ENCODE peak calls at places on chromosome 3, in seven cellular contexts. Q is HepG2; R is A673; U is CD4-positive, alpha-beta T cell; A is SK-N-SH; V is esophagus squamous epithelium; K is Karpas-422. I is an unnamed sample. For H3K9me3, the result is how much of the 10 kb centered on the place peaks cover.

GRCh38 chr3:78907367-78907766 is 860.4 kb downstream of the ROBO1 start:
- DNase-seq in Q (peak), R (no peak), U (no peak), A (no peak), V (no peak), K (no peak), I (no peak)

GRCh38 chr3:15815696-15816095 is 17.9 kb upstream of the ANKRD28 start:
- DNase-seq in Q (peak), R (peak), U (no peak), A (peak), V (no peak), K (peak), I (no peak)

GRCh38 chr3:49699281-49699723 is 9.9 kb downstream of the RNF123 start:
- DNase-seq in Q (no peak), R (no peak), U (no peak), A (no peak), V (no peak), K (no peak), I (no peak)

GRCh38 chr3:188170461-188171459 is 16.8 kb downstream of the LPP start:
- DNase-seq in Q (peak), R (no peak), U (peak), A (no peak), V (no peak), K (no peak), I (no peak)

GRCh38 chr3:172701056-172701455 is 9.8 kb downstream of the NCEH1 start:
- DNase-seq in Q (no peak), R (no peak), U (no peak), A (no peak), V (no peak), K (no peak), I (no peak)

GRCh38 chr3:73601031-73601430 is 23.7 kb downstream of the PDZRN3 start:
- DNase-seq in Q (no peak), R (no peak), U (no peak), A (no peak), V (no peak), K (no peak), I (no peak)

GRCh38 chr3:29324180-29324651 is 43.3 kb downstream of the RBMS3 start:
- DNase-seq in Q (no peak), R (peak), U (no peak), A (no peak), V (no peak), K (no peak), I (no peak)

GRCh38 chr3:11757929-11758328 is 88.8 kb downstream of the TAMM41 start:
- DNase-seq in Q (no peak), R (no peak), U (no peak), A (no peak), V (no peak), K (no peak), I (no peak)

GRCh38 chr3:195699860-195700259 is 20.9 kb upstream of the MUC20 start:
- DNase-seq in Q (no peak), R (no peak), U (no peak), A (no peak), V (no peak), K (no peak), I (no peak)

GRCh38 chr3:4474683-4475490 is 7.8 kb upstream of the SUMF1 start:
- DNase-seq in Q (no peak), R (no peak), U (no peak), A (no peak), V (peak), K (peak), I (no peak)

GRCh38 chr3:149462653-149463052 is 11.8 kb upstream of the TM4SF4 start:
- DNase-seq in Q (no peak), R (no peak), U (no peak), A (no peak), V (no peak), K (no peak), I (no peak)

GRCh38 chr3:45795882-45796765 is at the start of gene SLC6A20:
- DNase-seq in Q (no peak), R (no peak), U (no peak), A (peak), V (no peak), K (no peak), I (no peak)

GRCh38 chr3:73581134-73581846 is 43.5 kb downstream of the PDZRN3 start:
- DNase-seq in Q (no peak), R (no peak), U (no peak), A (no peak), V (no peak), K (no peak), I (no peak)

GRCh38 chr3:63763156-63763555 is 55.9 kb upstream of the C3orf49 start:
- DNase-seq in Q (no peak), R (peak), U (no peak), A (no peak), V (no peak), K (no peak), I (no peak)

GRCh38 chr3:14147063-14147435 is 22.2 kb downstream of the TMEM43 start:
- DNase-seq in Q (no peak), R (no peak), U (no peak), A (no peak), V (no peak), K (no peak), I (no peak)

GRCh38 chr3:108342829-108343478 is 46.6 kb downstream of the HHLA2 start:
- DNase-seq in Q (no peak), R (no peak), U (no peak), A (no peak), V (no peak), K (peak), I (no peak)

GRCh38 chr3:164004205-164004604 is 1074.1 kb downstream of the SI start:
- DNase-seq in Q (no peak), R (no peak), U (no peak), A (peak), V (no peak), K (no peak), I (no peak)

GRCh38 chr3:41522620-41523019 is 323.3 kb downstream of the CTNNB1 start:
- DNase-seq in Q (no peak), R (no peak), U (no peak), A (peak), V (no peak), K (no peak), I (no peak)

GRCh38 chr3:43095370-43095769 is 10.5 kb downstream of the POMGNT2 start:
- DNase-seq in Q (no peak), R (no peak), U (no peak), A (no peak), V (no peak), K (peak), I (peak)

GRCh38 chr3:187998611-187999010 is 155.3 kb upstream of the LPP start:
- DNase-seq in Q (no peak), R (no peak), U (no peak), A (no peak), V (no peak), K (no peak), I (no peak)

GRCh38 chr3:81040107-81040506 is 721.3 kb downstream of the GBE1 start:
- DNase-seq in Q (no peak), R (no peak), U (no peak), A (no peak), V (no peak), K (no peak), I (no peak)

GRCh38 chr3:150215616-150216015 is 192.5 kb upstream of the TSC22D2 start:
- DNase-seq in Q (no peak), R (no peak), U (no peak), A (no peak), V (no peak), K (no peak), I (peak)

GRCh38 chr3:69094467-69095205 is 9.9 kb downstream of the ARL6IP5 start:
- DNase-seq in Q (no peak), R (no peak), U (no peak), A (no peak), V (no peak), K (no peak), I (no peak)

GRCh38 chr3:25456723-25457122 is 28.7 kb downstream of the RARB start:
- DNase-seq in Q (no peak), R (no peak), U (no peak), A (no peak), V (no peak), K (no peak), I (no peak)

GRCh38 chr3:111782447-111782782 is 76.7 kb upstream of the PHLDB2 start:
- DNase-seq in Q (no peak), R (no peak), U (no peak), A (no peak), V (no peak), K (no peak), I (no peak)

GRCh38 chr3:69085543-69086132 is 901 bp downstream of the ARL6IP5 start:
- DNase-seq in Q (no peak), R (no peak), U (no peak), A (peak), V (no peak), K (peak), I (peak)

GRCh38 chr3:55030938-55031337 is 103.1 kb upstream of the LRTM1 start:
- DNase-seq in Q (no peak), R (no peak), U (no peak), A (no peak), V (no peak), K (no peak), I (no peak)

GRCh38 chr3:15646924-15647511 is 45.5 kb downstream of the BTD start:
- DNase-seq in Q (no peak), R (peak), U (no peak), A (no peak), V (no peak), K (no peak), I (peak)

GRCh38 chr3:54951405-54951804 is 23.5 kb upstream of the LRTM1 start:
- DNase-seq in Q (peak), R (peak), U (no peak), A (peak), V (no peak), K (peak), I (peak)

GRCh38 chr3:177236704-177237103 is 39.4 kb upstream of the TBL1XR1 start:
- DNase-seq in Q (no peak), R (no peak), U (no peak), A (no peak), V (no peak), K (no peak), I (no peak)

GRCh38 chr3:178454714-178455113 is 81.5 kb upstream of the KCNMB2 start:
- DNase-seq in Q (no peak), R (no peak), U (no peak), A (no peak), V (no peak), K (no peak), I (no peak)

GRCh38 chr3:24725514-24726255 is 231.0 kb upstream of the THRB start:
- DNase-seq in Q (no peak), R (no peak), U (no peak), A (no peak), V (no peak), K (no peak), I (no peak)

GRCh38 chr3:193928354-193929209 is 207.4 kb upstream of the HES1 start:
- DNase-seq in Q (no peak), R (peak), U (no peak), A (no peak), V (no peak), K (peak), I (no peak)

GRCh38 chr3:195909645-195910498 is 1.5 kb upstream of the TNK2 start:
- DNase-seq in Q (peak), R (peak), U (peak), A (peak), V (peak), K (peak), I (peak)

GRCh38 chr3:161316006-161316689 is 55.2 kb downstream of the SPTSSB start:
- DNase-seq in Q (no peak), R (no peak), U (no peak), A (no peak), V (no peak), K (no peak), I (no peak)

GRCh38 chr3:162041622-162042021 is 545.0 kb downstream of the OTOL1 start:
- DNase-seq in Q (no peak), R (no peak), U (no peak), A (peak), V (no peak), K (no peak), I (no peak)

GRCh38 chr3:111944377-111944776 is 34.4 kb upstream of the ABHD10 start:
- DNase-seq in Q (no peak), R (no peak), U (no peak), A (no peak), V (no peak), K (no peak), I (no peak)

GRCh38 chr3:73484656-73485248 is 140.0 kb downstream of the PDZRN3 start:
- DNase-seq in Q (no peak), R (no peak), U (no peak), A (no peak), V (no peak), K (peak), I (no peak)

GRCh38 chr3:170307998-170308398 is 49.5 kb upstream of the SKIL start:
- DNase-seq in Q (peak), R (no peak), U (no peak), A (no peak), V (no peak), K (no peak), I (no peak)

GRCh38 chr3:59935025-59935424 is 885.2 kb upstream of the CFAP20DC start:
- DNase-seq in Q (no peak), R (no peak), U (no peak), A (no peak), V (no peak), K (no peak), I (no peak)
- H3K27ac ChIP-seq in Q (no peak), R (no peak), U (no peak), A (no peak), V (no peak), K (no peak), I (no peak)

GRCh38 chr3:834679-835078 is 258.1 kb upstream of the CNTN6 start:
- DNase-seq in Q (no peak), R (no peak), U (no peak), A (no peak), V (no peak), K (no peak), I (no peak)

GRCh38 chr3:835096-835495 is 257.7 kb upstream of the CNTN6 start:
- DNase-seq in Q (no peak), R (no peak), U (no peak), A (no peak), V (no peak), K (no peak), I (no peak)

DNA sequence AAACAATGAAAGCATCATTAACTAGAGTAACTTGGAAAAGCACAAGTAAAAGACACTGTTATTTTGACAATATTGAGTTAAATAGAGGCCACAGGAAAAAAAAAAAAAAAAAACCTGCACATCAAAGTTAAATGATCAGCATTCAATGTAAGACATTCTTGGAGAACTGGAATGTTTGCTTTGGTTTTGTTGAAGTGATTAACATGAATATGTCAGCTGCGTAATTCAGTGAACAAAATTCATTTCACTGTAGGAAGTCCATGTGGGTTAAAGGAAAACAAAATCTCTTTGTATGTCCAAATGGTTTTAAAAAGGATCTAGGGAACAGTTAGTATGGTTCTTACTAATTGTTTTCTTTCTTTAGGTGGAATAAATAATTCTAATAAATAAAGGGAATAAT is 252.8 kb upstream of the CNTN6 start:
- DNase-seq in Q (no peak), R (no peak), U (no peak), A (no peak), V (no peak), K (no peak), I (no peak)
- H3K9me3 ChIP-seq in Q (half or more), R (under half), U (under half), A (under half), V (under half), K (under half), I (under half)

GRCh38 chr3:61061092-61061723 is 190.0 kb downstream of the FHIT start:
- DNase-seq in Q (peak), R (no peak), U (no peak), A (no peak), V (no peak), K (no peak), I (no peak)

GRCh38 chr3:61057491-61057890 is 193.8 kb downstream of the FHIT start:
- DNase-seq in Q (no peak), R (no peak), U (no peak), A (no peak), V (no peak), K (no peak), I (no peak)

GRCh38 chr3:61065451-61066011 is 185.7 kb downstream of the FHIT start:
- DNase-seq in Q (no peak), R (no peak), U (no peak), A (no peak), V (no peak), K (no peak), I (no peak)

DNA sequence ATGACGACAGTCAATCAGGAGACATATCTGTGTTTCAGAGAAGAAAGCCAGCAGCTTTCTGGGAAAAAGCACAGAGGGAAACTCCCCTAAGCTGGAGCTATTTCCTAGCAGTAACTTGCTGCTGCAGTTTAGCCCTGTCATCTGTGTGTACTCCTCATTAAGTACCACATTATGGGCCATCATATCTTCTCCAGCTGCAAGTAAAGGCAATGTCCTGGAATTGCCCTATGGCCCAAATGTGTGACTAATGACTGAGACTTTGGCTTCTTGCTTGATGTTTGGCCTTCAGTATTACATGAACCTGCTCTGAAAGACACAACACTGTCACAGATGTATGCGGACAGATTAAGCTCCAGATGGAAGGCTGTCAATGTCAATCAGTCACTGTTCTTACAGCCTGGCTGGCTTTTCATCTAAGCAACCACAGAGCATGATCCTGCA is 190.8 kb downstream of the FHIT start:
- DNase-seq in Q (peak), R (no peak), U (no peak), A (no peak), V (no peak), K (no peak), I (peak)
- H3K27ac ChIP-seq in Q (peak), R (no peak), U (no peak), A (no peak), V (no peak), K (no peak), I (no peak)

GRCh38 chr3:31653464-31653863 is 120.7 kb downstream of the STT3B start:
- DNase-seq in Q (peak), R (no peak), U (no peak), A (no peak), V (no peak), K (no peak), I (no peak)
- H3K9me3 ChIP-seq in Q (under half), R (half or more), U (half or more), A (under half), V (half or more), K (under half), I (under half)

GRCh38 chr3:98518816-98519215 is 3.9 kb downstream of the CLDND1 start:
- DNase-seq in Q (no peak), R (no peak), U (no peak), A (no peak), V (no peak), K (no peak), I (no peak)
- H3K27ac ChIP-seq in Q (no peak), R (no peak), U (no peak), A (no peak), V (peak), K (no peak), I (no peak)

DNA sequence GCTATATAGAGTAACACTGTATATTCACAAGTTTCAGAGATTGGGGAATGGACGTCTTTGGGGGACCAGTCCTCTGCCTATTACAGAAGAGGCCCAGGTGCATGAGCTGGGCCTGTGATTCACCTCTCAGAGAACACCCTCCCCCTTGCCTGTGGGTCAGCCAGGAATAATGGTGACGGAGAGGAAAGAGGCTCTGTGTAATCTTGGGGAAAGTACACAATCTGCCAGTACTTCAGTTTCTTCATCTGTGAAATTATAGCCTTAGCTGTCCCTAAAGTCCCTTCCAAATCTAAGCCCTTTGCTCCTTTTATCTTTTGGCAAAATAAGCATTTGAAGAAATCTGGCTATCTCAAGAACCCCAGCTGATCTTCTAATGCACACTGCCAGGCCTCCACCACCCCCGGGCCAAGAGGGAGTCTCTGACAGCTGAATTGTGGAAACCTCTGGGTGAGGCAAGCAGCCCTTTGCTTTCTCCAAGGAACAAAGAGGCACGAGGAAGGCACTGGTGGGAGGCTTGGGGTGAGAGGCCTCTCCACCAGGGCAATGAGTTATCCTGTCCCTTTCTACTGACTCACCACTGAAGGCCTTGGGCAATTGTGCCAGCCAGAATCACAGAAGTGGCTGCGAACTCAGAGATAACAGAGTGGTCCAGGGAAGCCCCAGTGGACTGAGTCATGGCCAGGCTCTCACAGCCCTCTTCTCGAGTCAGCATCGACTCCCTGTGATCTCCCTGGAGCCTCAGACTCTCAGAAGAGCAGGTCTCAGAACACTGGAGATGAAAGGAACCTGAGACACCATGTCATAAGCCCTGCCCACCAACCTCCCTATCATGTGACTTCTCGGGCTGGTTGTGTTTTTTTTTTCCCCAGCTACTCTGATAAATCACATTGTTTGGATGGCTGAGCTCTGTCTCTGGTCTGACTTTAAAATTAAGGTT is 31.8 kb downstream of the CCNL1 start:
- DNase-seq in Q (peak), R (peak), U (peak), A (no peak), V (no peak), K (no peak), I (no peak)
- H3K9me3 ChIP-seq in Q (under half), R (under half), U (under half), A (under half), V (under half), K (under half), I (under half)

DNA sequence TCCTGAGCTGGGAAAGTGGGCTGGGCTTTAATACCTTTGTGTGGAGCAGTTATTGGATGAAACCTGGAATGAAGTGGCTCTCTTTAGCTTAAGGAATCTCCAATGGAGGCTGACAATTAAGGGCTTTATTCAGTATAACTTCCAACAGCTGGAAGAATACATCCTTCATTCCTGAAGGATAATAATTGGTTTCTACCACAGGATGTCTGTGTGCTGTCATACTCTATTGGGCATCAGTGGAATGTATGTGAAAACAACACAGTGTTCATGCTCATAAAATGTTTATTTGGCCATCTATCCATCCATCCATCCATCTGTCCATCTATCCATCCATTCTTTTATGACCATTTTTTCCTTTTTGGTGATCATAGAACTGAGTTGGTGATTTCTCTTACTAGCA is 220.7 kb upstream of the GAP43 start:
- DNase-seq in Q (no peak), R (no peak), U (no peak), A (no peak), V (no peak), K (no peak), I (no peak)
- H3K27ac ChIP-seq in Q (no peak), R (no peak), U (no peak), A (peak), V (no peak), K (no peak), I (no peak)